ENCODE peak calls at places on chromosomes 5 and 9, in four cellular contexts. V is C1 segment of cervical spinal cord, Y is gastrocnemius medialis, X is islet precursor cell. J is an unnamed sample.

GRCh38 chr5:150801117-150801927 is 22.8 kb downstream of the SMIM3 start:
- DNase-seq in X (peak; percentile 74), Y (no peak), V (peak; percentile 19), J (peak; percentile 41)

GRCh38 chr5:176542596-176543427 is 5.6 kb upstream of the RNF44 start:
- DNase-seq in V (no peak), Y (no peak), X (peak; percentile 65), J (no peak)

GRCh38 chr9:123460091-123460490 is 104.1 kb downstream of the CRB2 start:
- DNase-seq in Y (no peak), V (no peak), X (peak; percentile 54), J (no peak)

GRCh38 chr5:107217721-107218130 is 453.0 kb downstream of the EFNA5 start:
- DNase-seq in X (no peak), V (no peak), Y (peak; percentile 97), J (peak; percentile 87)

GRCh38 chr5:5560016-5560415 is 137.5 kb downstream of the ICE1 start:
- DNase-seq in X (no peak), Y (no peak), V (no peak), J (no peak)

GRCh38 chr9:76926324-76926731 is 20.4 kb upstream of the PRUNE2 start:
- DNase-seq in X (no peak), V (no peak), Y (no peak), J (no peak)

GRCh38 chr5:131318455-131318854 is 54.6 kb downstream of the CDC42SE2 start:
- DNase-seq in Y (no peak), V (no peak), X (no peak), J (no peak)

GRCh38 chr5:61318374-61318773 is 13.7 kb upstream of the ZSWIM6 start:
- DNase-seq in X (no peak), Y (no peak), V (no peak), J (no peak)

GRCh38 chr9:75185585-75186170 is 97.4 kb downstream of the OSTF1 start:
- DNase-seq in V (no peak), Y (no peak), X (peak; percentile 79), J (peak; percentile 13)

GRCh38 chr9:100597236-100597635 is 19.4 kb downstream of the CAVIN4 start:
- DNase-seq in Y (no peak), X (no peak), V (no peak), J (no peak)

GRCh38 chr9:129440394-129441186 is 180.3 kb downstream of the C9orf50 start:
- DNase-seq in X (peak; percentile 28), V (no peak), Y (no peak), J (no peak)

GRCh38 chr5:52997424-52997823 is 8.3 kb downstream of the ITGA2 start:
- DNase-seq in V (peak; percentile 64), Y (no peak), X (no peak), J (no peak)

GRCh38 chr5:134530375-134531077 is 5.1 kb downstream of the JADE2 start:
- DNase-seq in Y (no peak), X (no peak), V (no peak), J (no peak)

GRCh38 chr5:14250094-14250777 is 107.1 kb downstream of the TRIO start:
- DNase-seq in X (no peak), Y (peak; percentile 62), V (peak; percentile 41), J (peak; percentile 55)

GRCh38 chr9:1456301-1456999 is 406.3 kb downstream of the DMRT2 start:
- DNase-seq in X (no peak), V (no peak), Y (no peak), J (no peak)

GRCh38 chr9:133009906-133010582 is 20.8 kb upstream of the GTF3C5 start:
- DNase-seq in X (no peak), V (no peak), Y (no peak), J (no peak)

GRCh38 chr5:98872679-98873078 is 56.1 kb downstream of the CHD1 start:
- DNase-seq in X (no peak), Y (no peak), V (no peak), J (no peak)

GRCh38 chr9:91164724-91165520 is 196.8 kb downstream of the AUH start:
- DNase-seq in Y (peak; percentile 47), V (no peak), X (peak; percentile 97), J (no peak)